ENCODE peak calls at places on chromosomes 2 and 18, in four cellular contexts. V, W, K and Y are unnamed samples. For H3K4me1, the result is how much of the 10 kb centered on the place peaks cover.

GRCh38 chr2:95005726-95006125 is 19.8 kb upstream of the MAL start:
- ATAC-seq in K (no peak), W (no peak), V (no peak), Y (no peak)

GRCh38 chr2:132270981-132271546 is 109.3 kb upstream of the ANKRD30BL start:
- ATAC-seq in V (no peak), W (no peak), K (no peak), Y (no peak)

GRCh38 chr2:106147159-106147558 is 46.9 kb downstream of the UXS1 start:
- ATAC-seq in V (no peak), W (no peak), K (no peak), Y (no peak)

GRCh38 chr2:24576617-24577016 is 85.6 kb downstream of the NCOA1 start:
- ATAC-seq in W (no peak), V (no peak), K (no peak), Y (no peak)

GRCh38 chr2:45840481-45840880 is 189.0 kb downstream of the PRKCE start:
- ATAC-seq in V (no peak), W (no peak), K (no peak), Y (no peak)

GRCh38 chr2:691825-692224 is 14.6 kb upstream of the TMEM18 start:
- ATAC-seq in V (no peak), K (no peak), W (peak), Y (no peak)

GRCh38 chr2:105796131-105796638 is 51.5 kb downstream of the NCK2 start:
- ATAC-seq in W (no peak), K (no peak), V (no peak), Y (no peak)

GRCh38 chr2:159895258-159896209 is 97.5 kb upstream of the CD302 start:
- ATAC-seq in V (no peak), K (no peak), W (no peak), Y (no peak)

GRCh38 chr2:80348078-80348477 is 43.5 kb upstream of the LRRTM1 start:
- ATAC-seq in V (no peak), W (no peak), K (no peak), Y (no peak)

GRCh38 chr18:13103366-13103765 is 112.2 kb downstream of the CEP192 start:
- ATAC-seq in K (no peak), V (peak), W (no peak), Y (no peak)

GRCh38 chr2:160432633-160433032 is 61.0 kb downstream of the RBMS1 start:
- ATAC-seq in V (peak), W (no peak), K (peak), Y (no peak)

GRCh38 chr2:3201296-3201695 is 176.3 kb downstream of the EIPR1 start:
- ATAC-seq in K (no peak), W (no peak), V (no peak), Y (no peak)

GRCh38 chr2:32591669-32592463 is 36.0 kb upstream of the TTC27 start:
- ATAC-seq in K (no peak), W (peak), V (no peak), Y (no peak)

GRCh38 chr2:46818141-46818552 is 97.5 kb downstream of the MCFD2 start:
- ATAC-seq in W (no peak), K (no peak), V (no peak), Y (peak)

GRCh38 chr2:196464311-196464710 is 175.2 kb upstream of the CCDC150 start:
- ATAC-seq in V (no peak), K (no peak), W (no peak), Y (no peak)

GRCh38 chr2:18927525-18928232 is 338.3 kb upstream of the NT5C1B start:
- ATAC-seq in V (no peak), W (peak), K (no peak), Y (peak)

GRCh38 chr18:22286576-22286975 is 117.2 kb downstream of the GATA6 start:
- ATAC-seq in W (no peak), K (no peak), V (no peak), Y (peak)

GRCh38 chr2:113218283-113219091 is 44.7 kb downstream of the PSD4 start:
- ATAC-seq in K (no peak), V (no peak), W (peak), Y (peak)

GRCh38 chr2:172293952-172294351 is 133.4 kb upstream of the ITGA6 start:
- ATAC-seq in K (no peak), V (no peak), W (peak), Y (peak)

GRCh38 chr2:65382776-65383357 is 49.5 kb downstream of the SPRED2 start:
- ATAC-seq in V (peak), K (peak), W (peak), Y (peak)

GRCh38 chr2:127158614-127159290 is 51.8 kb upstream of the BIN1 start:
- ATAC-seq in K (no peak), W (no peak), V (no peak), Y (no peak)

GRCh38 chr2:161199885-161200284 is 39.7 kb downstream of the TANK start:
- ATAC-seq in K (no peak), W (no peak), V (no peak), Y (no peak)

GRCh38 chr18:43588838-43589237 is 311.5 kb upstream of the SYT4 start:
- ATAC-seq in W (no peak), V (no peak), K (no peak), Y (no peak)

GRCh38 chr2:31430439-31431165 is 16.1 kb upstream of the XDH start:
- ATAC-seq in W (no peak), V (no peak), K (no peak), Y (no peak)

GRCh38 chr2:217551229-217551909 is 451.4 kb downstream of the TNS1 start:
- ATAC-seq in K (no peak), V (peak), W (no peak), Y (no peak)

GRCh38 chr2:220078439-220078838 is 451.0 kb downstream of the SLC4A3 start:
- ATAC-seq in V (no peak), K (no peak), W (no peak), Y (no peak)

GRCh38 chr2:33526132-33526531 is 49.7 kb downstream of the RASGRP3 start:
- ATAC-seq in V (no peak), W (no peak), K (no peak), Y (no peak)

GRCh38 chr18:39454866-39455265 is 1889.3 kb upstream of the CELF4 start:
- ATAC-seq in K (no peak), W (no peak), V (no peak), Y (no peak)

GRCh38 chr2:112920923-112921532 is 10.1 kb downstream of the IL37 start:
- ATAC-seq in V (peak), W (no peak), K (no peak), Y (no peak)

GRCh38 chr2:172285760-172286159 is 141.6 kb upstream of the ITGA6 start:
- ATAC-seq in W (no peak), V (no peak), K (no peak), Y (no peak)

GRCh38 chr2:177355874-177356273 is 36.7 kb upstream of the AGPS start:
- ATAC-seq in V (no peak), W (no peak), K (no peak), Y (no peak)

GRCh38 chr2:24058887-24059286 is 9.3 kb downstream of the FKBP1B start:
- ATAC-seq in W (no peak), K (no peak), V (no peak), Y (no peak)

GRCh38 chr2:60549250-60550150 is 4.0 kb downstream of the BCL11A start:
- ATAC-seq in W (peak), K (no peak), V (no peak), Y (no peak)

GRCh38 chr2:5521462-5521861 is 170.7 kb upstream of the SOX11 start:
- ATAC-seq in W (no peak), K (no peak), V (no peak), Y (no peak)

GRCh38 chr18:11327656-11328055 is 178.3 kb upstream of the PIEZO2 start:
- ATAC-seq in V (no peak), K (no peak), W (no peak), Y (no peak)

GRCh38 chr18:43661570-43661969 is 384.3 kb upstream of the SYT4 start:
- ATAC-seq in W (no peak), K (no peak), V (no peak), Y (no peak)

GRCh38 chr2:24124003-24124585 is 825 bp downstream of the FAM228B start:
- ATAC-seq in W (peak), K (peak), V (no peak), Y (no peak)

GRCh38 chr2:186641807-186642321 is 52.0 kb upstream of the FAM171B start:
- ATAC-seq in K (peak), W (peak), V (peak), Y (peak)

GRCh38 chr2:46098606-46099005 is 198.6 kb upstream of the EPAS1 start:
- ATAC-seq in K (peak), W (no peak), V (no peak), Y (no peak)

DNA sequence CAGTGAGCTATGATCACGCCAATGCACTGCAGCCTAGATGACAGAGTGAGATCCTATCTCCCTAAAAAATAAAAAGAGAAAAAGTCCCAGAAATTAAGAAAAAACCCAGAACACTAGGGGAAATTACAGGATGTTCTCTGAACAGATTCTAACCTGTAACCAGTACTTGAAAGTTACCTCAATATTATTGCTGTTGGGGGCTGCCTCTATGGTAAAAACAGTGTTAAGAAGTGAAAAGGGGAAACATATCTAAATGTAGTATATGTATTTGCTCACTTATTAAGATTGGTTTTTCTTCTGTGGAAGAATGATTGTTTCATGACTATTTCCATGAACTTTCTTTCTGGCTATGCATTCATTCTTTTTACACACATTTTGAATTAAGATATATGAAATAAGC is 13.6 kb downstream of the ITGA4 start:
- ATAC-seq in W (no peak), V (no peak), K (no peak), Y (no peak)
- H3K4me1 ChIP-seq in W (under half), V (under half), K (under half), Y (under half)

GRCh38 chr2:232207174-232207573 is 171.4 kb upstream of the ALPP start:
- ATAC-seq in K (no peak), W (no peak), V (no peak), Y (no peak)
- TF ChIP-seq POLR2AphosphoS5 in K (no peak), W (no peak), V (no peak), Y (no peak)

DNA sequence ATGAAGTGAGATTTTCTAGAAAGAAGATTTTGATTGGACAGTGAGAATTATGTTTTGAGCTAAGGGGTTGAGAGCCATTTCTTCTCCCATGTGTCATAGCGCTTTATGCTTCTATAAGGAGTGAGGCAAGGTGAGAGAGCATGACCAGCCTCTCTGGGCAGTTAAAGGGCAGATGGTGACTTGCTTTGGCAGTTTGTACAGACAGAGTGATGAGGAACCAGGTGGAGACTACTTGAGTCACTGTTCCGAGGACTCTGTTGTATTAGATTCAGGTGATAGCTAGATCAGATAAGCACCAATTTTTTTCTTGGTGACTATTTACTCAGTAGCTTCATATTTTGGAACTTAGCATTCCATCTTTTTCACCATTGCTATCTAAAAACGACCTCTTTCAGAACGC is 4.5 kb downstream of the CRIM1 start:
- ATAC-seq in K (no peak), W (no peak), V (no peak), Y (no peak)
- H3K4me3 ChIP-seq in K (peak), W (no peak), V (no peak), Y (peak)

GRCh38 chr2:222218786-222219185 is 80.0 kb downstream of the PAX3 start:
- ATAC-seq in W (no peak), K (no peak), V (no peak), Y (no peak)
- H3K4me1 ChIP-seq in W (under half), K (under half), V (under half), Y (under half)